ENCODE peak calls at places on chromosomes 4 and X, in nine cellular contexts. Q is ascending aorta; V is pancreas; D is fibroblast of lung; M is effector memory CD4-positive, alpha-beta T cell; X is suprapubic skin; E is CD8-positive, alpha-beta memory T cell; Y is thyroid gland; G is cardiac muscle cell. U is an unnamed sample. For H3K9me3, the result is how much of the 10 kb centered on the place peaks cover.

GRCh38 chr4:2075987-2076907 is 17.1 kb downstream of the NAT8L start:
- DNase-seq in Y (no peak), G (no peak), D (no peak), M (no peak), Q (no peak), V (no peak), E (peak), X (peak), U (no peak)

GRCh38 chr4:99808260-99808857 is 8.3 kb upstream of the DAPP1 start:
- DNase-seq in E (peak), V (peak), G (peak), X (no peak), Q (peak), Y (peak), D (peak), M (peak), U (peak)

GRCh38 chr4:66906314-66906713 is 639.0 kb downstream of the CENPC start:
- DNase-seq in V (no peak), G (no peak), Y (no peak), X (no peak), D (no peak), M (no peak), E (no peak), Q (no peak), U (no peak)

GRCh38 chr4:95510877-95511276 is 37.9 kb downstream of the UNC5C start:
- DNase-seq in G (no peak), M (no peak), X (no peak), E (no peak), Y (no peak), Q (no peak), D (no peak), V (no peak), U (no peak)

GRCh38 chr4:57370691-57371090 is 260.5 kb upstream of the IGFBP7 start:
- DNase-seq in D (peak), V (no peak), X (no peak), Q (no peak), G (no peak), Y (no peak), E (no peak), M (no peak), U (no peak)

GRCh38 chr4:7842384-7843279 is 97.0 kb downstream of the AFAP1 start:
- DNase-seq in E (no peak), V (no peak), D (peak), Q (peak), Y (no peak), X (no peak), M (no peak), G (peak), U (no peak)

GRCh38 chr4:74934016-74934821 is 1.3 kb downstream of the PARM1 start:
- DNase-seq in G (peak), X (no peak), M (no peak), Q (peak), E (no peak), D (peak), V (peak), Y (peak), U (no peak)

GRCh38 chrX:23805379-23805778 is 22.4 kb downstream of the SAT1 start:
- DNase-seq in M (no peak), D (no peak), X (no peak), Q (no peak), Y (no peak), G (no peak), E (no peak), V (no peak), U (no peak)

GRCh38 chr4:176920694-176921093 is 128.0 kb upstream of the VEGFC start:
- DNase-seq in Y (no peak), G (peak), X (no peak), M (no peak), E (no peak), Q (no peak), V (no peak), D (peak), U (no peak)

GRCh38 chr4:100935090-100935489 is 412.2 kb downstream of the PPP3CA start:
- DNase-seq in M (no peak), E (no peak), V (no peak), Y (no peak), D (peak), Q (no peak), G (no peak), X (no peak), U (no peak)

GRCh38 chr4:81319657-81320056 is 104.6 kb upstream of the PRKG2 start:
- DNase-seq in Y (no peak), X (no peak), Q (no peak), D (no peak), M (no peak), V (no peak), G (no peak), E (no peak), U (no peak)

GRCh38 chr4:11424000-11424399 is 4.7 kb downstream of the HS3ST1 start:
- DNase-seq in G (peak), V (no peak), Y (peak), Q (no peak), X (no peak), D (peak), M (no peak), E (no peak), U (no peak)

GRCh38 chr4:15349426-15349825 is 78.4 kb upstream of the C1QTNF7 start:
- DNase-seq in G (peak), X (no peak), M (no peak), D (peak), E (no peak), Q (no peak), Y (no peak), V (no peak), U (no peak)

GRCh38 chr4:1460967-1461868 is 55.0 kb upstream of the NKX1-1 start:
- DNase-seq in X (no peak), V (no peak), Y (no peak), M (no peak), G (no peak), Q (peak), E (no peak), D (no peak), U (no peak)

GRCh38 chr4:108527729-108528128 is 92.6 kb upstream of the RPL34 start:
- DNase-seq in Y (no peak), X (no peak), D (no peak), E (peak), Q (no peak), M (no peak), G (no peak), V (no peak), U (no peak)

GRCh38 chr4:157143365-157143764 is 67.4 kb downstream of the GLRB start:
- DNase-seq in Y (no peak), Q (no peak), E (no peak), D (no peak), G (no peak), X (no peak), M (no peak), V (no peak), U (no peak)

GRCh38 chrX:120769576-120770341 is 105.9 kb downstream of the CT47B1 start:
- DNase-seq in V (no peak), Y (no peak), E (no peak), G (peak), X (no peak), Q (no peak), M (no peak), D (peak), U (no peak)

GRCh38 chrX:144637731-144638130 is 609.6 kb upstream of the SPANXN1 start:
- DNase-seq in V (no peak), M (no peak), G (no peak), Y (no peak), X (no peak), Q (no peak), E (no peak), D (no peak), U (no peak)

GRCh38 chr4:99403380-99404194 is 31.6 kb downstream of the ADH7 start:
- DNase-seq in V (no peak), Q (no peak), M (no peak), D (peak), G (peak), X (no peak), E (no peak), Y (no peak), U (no peak)

GRCh38 chrX:150975655-150976390 is 7.3 kb upstream of the HMGB3 start:
- DNase-seq in Q (no peak), M (no peak), V (no peak), Y (no peak), G (no peak), E (no peak), D (no peak), X (no peak), U (no peak)

GRCh38 chrX:150967786-150968185 is 15.3 kb upstream of the HMGB3 start:
- DNase-seq in E (no peak), V (no peak), M (no peak), D (no peak), Y (peak), Q (no peak), G (no peak), X (no peak), U (no peak)

GRCh38 chrX:150968862-150969720 is 14.0 kb upstream of the HMGB3 start:
- DNase-seq in V (no peak), G (no peak), E (no peak), D (no peak), X (no peak), Q (no peak), M (no peak), Y (no peak), U (no peak)

GRCh38 chrX:150977411-150978162 is 5.5 kb upstream of the HMGB3 start:
- DNase-seq in X (no peak), V (no peak), G (no peak), M (no peak), Q (no peak), E (no peak), Y (no peak), D (no peak), U (no peak)

GRCh38 chrX:150972450-150972849 is 10.7 kb upstream of the HMGB3 start:
- DNase-seq in V (no peak), Y (no peak), G (no peak), E (no peak), X (no peak), M (no peak), D (no peak), Q (no peak), U (no peak)
- H3K9me3 ChIP-seq in V (under half), Y (under half), G (under half), E (under half), X (under half), M (under half), D (under half), Q (under half), U (under half)

GRCh38 chr4:252065-252601 is 53.1 kb downstream of the ZNF732 start:
- DNase-seq in M (no peak), E (no peak), X (no peak), Y (no peak), D (no peak), G (no peak), V (no peak), Q (no peak), U (no peak)
- H3K9me3 ChIP-seq in M (under half), E (under half), X (half or more), Y (under half), D (under half), G (under half), V (under half), Q (half or more), U (under half)

GRCh38 chrX:129824620-129825019 is 19.1 kb downstream of the ZDHHC9 start:
- DNase-seq in D (no peak), M (no peak), E (no peak), X (no peak), G (no peak), V (no peak), Y (no peak), Q (no peak), U (no peak)
- H3K9me3 ChIP-seq in D (under half), M (under half), E (under half), X (under half), G (under half), V (under half), Y (under half), Q (under half), U (under half)

GRCh38 chr4:19689511-19689910 is 562.2 kb upstream of the SLIT2 start:
- DNase-seq in G (peak), V (no peak), Q (no peak), E (no peak), Y (no peak), D (peak), M (no peak), X (no peak), U (no peak)

GRCh38 chr4:19694829-19695228 is 556.9 kb upstream of the SLIT2 start:
- DNase-seq in Y (no peak), G (no peak), X (no peak), M (no peak), Q (no peak), D (no peak), E (no peak), V (no peak), U (no peak)

GRCh38 chr4:19698961-19699360 is 552.7 kb upstream of the SLIT2 start:
- DNase-seq in M (no peak), E (no peak), Y (no peak), V (no peak), Q (no peak), D (peak), X (no peak), G (peak), U (no peak)

DNA sequence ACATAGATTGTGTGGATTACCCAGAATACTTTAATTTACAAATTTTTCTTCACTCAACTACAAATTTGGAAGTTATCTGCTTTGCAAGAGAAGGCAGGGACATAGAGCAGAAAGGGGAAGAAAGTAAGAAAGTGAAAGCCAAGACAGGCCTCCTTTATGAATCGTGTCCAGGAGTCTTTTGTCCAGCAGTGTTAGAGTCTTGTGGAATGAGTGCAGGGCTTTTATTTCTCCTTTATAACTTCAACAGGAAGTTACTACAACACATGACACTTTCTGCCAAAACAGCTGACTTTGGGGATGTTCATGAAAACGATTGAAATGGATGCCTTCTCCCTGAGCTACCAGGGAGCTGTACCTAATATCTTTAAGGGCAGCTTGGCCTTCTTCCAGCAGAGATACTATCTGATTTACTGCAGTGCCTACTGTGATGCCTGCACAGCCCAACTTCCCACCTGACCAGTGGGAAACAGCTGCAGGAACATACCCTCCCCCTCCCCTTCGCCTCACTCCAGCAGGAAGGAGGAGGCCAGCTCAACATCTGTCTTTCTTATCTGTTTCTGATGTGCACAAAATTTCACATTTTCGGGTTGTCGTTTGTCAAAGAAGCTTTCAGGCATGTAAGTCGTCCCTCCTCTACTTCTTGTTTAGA is 557.6 kb upstream of the SLIT2 start:
- DNase-seq in Q (no peak), G (peak), X (no peak), D (no peak), M (no peak), Y (no peak), V (no peak), E (no peak), U (no peak)
- H3K9me3 ChIP-seq in Q (under half), G (under half), X (under half), D (under half), M (under half), Y (under half), V (under half), E (under half), U (under half)

GRCh38 chr4:76514087-76514486 is 79.1 kb downstream of the SHROOM3 start:
- DNase-seq in X (no peak), Y (no peak), M (no peak), G (no peak), Q (no peak), V (no peak), D (no peak), E (no peak), U (no peak)

GRCh38 chr4:76513517-76513916 is 78.5 kb downstream of the SHROOM3 start:
- DNase-seq in M (no peak), D (no peak), Y (no peak), X (no peak), G (no peak), V (no peak), Q (no peak), E (no peak), U (no peak)

GRCh38 chr4:76512000-76512399 is 77.0 kb downstream of the SHROOM3 start:
- DNase-seq in G (no peak), X (no peak), M (no peak), V (no peak), D (no peak), Y (no peak), Q (no peak), E (no peak), U (no peak)

GRCh38 chr4:76518241-76518640 is 83.2 kb downstream of the SHROOM3 start:
- DNase-seq in X (no peak), Q (no peak), Y (no peak), D (peak), G (no peak), M (no peak), E (no peak), V (no peak), U (no peak)

GRCh38 chr4:76515975-76516853 is 81.2 kb downstream of the SHROOM3 start:
- DNase-seq in D (no peak), X (no peak), E (no peak), G (no peak), M (no peak), V (no peak), Y (no peak), Q (no peak), U (no peak)
- H3K9me3 ChIP-seq in D (under half), X (under half), E (under half), G (under half), M (under half), V (under half), Y (under half), Q (under half), U (under half)

GRCh38 chr4:38832624-38833528 is 23.7 kb downstream of the TLR6 start:
- DNase-seq in X (no peak), Y (no peak), M (no peak), E (no peak), D (no peak), G (no peak), Q (no peak), V (no peak), U (no peak)

GRCh38 chr4:38831653-38832052 is 25.0 kb downstream of the TLR6 start:
- DNase-seq in M (no peak), E (no peak), V (no peak), D (peak), Q (no peak), X (no peak), G (peak), Y (no peak), U (no peak)

GRCh38 chr4:38832206-38832605 is 24.4 kb downstream of the TLR6 start:
- DNase-seq in M (no peak), G (no peak), X (no peak), D (no peak), V (no peak), Y (no peak), Q (no peak), E (no peak), U (no peak)

GRCh38 chr4:38837334-38837733 is 19.3 kb downstream of the TLR6 start:
- DNase-seq in Q (no peak), X (no peak), E (no peak), G (no peak), M (no peak), D (no peak), Y (no peak), V (no peak), U (no peak)

GRCh38 chr4:38834570-38834969 is 22.0 kb downstream of the TLR6 start:
- DNase-seq in G (no peak), D (no peak), V (no peak), Y (no peak), X (no peak), M (no peak), Q (no peak), E (no peak), U (no peak)
- H3K9me3 ChIP-seq in G (under half), D (under half), V (under half), Y (under half), X (under half), M (under half), Q (under half), E (under half), U (under half)

GRCh38 chr4:24915121-24915922 is 2.5 kb upstream of the CCDC149 start:
- DNase-seq in Y (peak), E (no peak), M (no peak), Q (no peak), D (peak), V (no peak), X (no peak), G (no peak), U (no peak)
- H3K9me3 ChIP-seq in Y (under half), E (under half), M (under half), Q (under half), D (under half), V (under half), X (under half), G (under half), U (under half)

U was measured in T-helper 17 cell.